ENCODE peak calls at places on chromosomes 3 and 15, in six cellular contexts. G is A549, U is breast epithelium, A is heart left ventricle, O is K562, J is right lobe of liver. H is an unnamed sample.
A peak's percentile ranks its signal among the peaks of the same experiment; 100 is the strongest.

GRCh38 chr3:120435621-120436020 is 15.2 kb downstream of the FSTL1 start:
- DNase-seq in G (no peak), U (no peak), A (no peak), O (no peak), J (no peak), H (no peak)

GRCh38 chr3:53328750-53329149 is 18.6 kb downstream of the DCP1A start:
- DNase-seq in G (no peak), U (no peak), A (no peak), O (peak; percentile 47), J (no peak), H (peak; percentile 30)

GRCh38 chr3:188261011-188261410 is 107.1 kb downstream of the LPP start:
- DNase-seq in G (no peak), U (no peak), A (no peak), O (no peak), J (no peak), H (no peak)

GRCh38 chr3:101381809-101382208 is 61.4 kb upstream of the IMPG2 start:
- DNase-seq in G (no peak), U (no peak), A (no peak), O (peak; percentile 37), J (no peak), H (no peak)

GRCh38 chr3:49879721-49880120 is 10.0 kb upstream of the CAMKV start:
- DNase-seq in G (no peak), U (no peak), A (no peak), O (no peak), J (no peak), H (no peak)

GRCh38 chr3:94862703-94863102 is 799.8 kb downstream of the NSUN3 start:
- DNase-seq in G (peak; percentile 10), U (no peak), A (no peak), O (peak; percentile 3), J (no peak), H (peak; percentile 52)

GRCh38 chr3:37935290-37935668 is 55.3 kb upstream of the VILL start:
- DNase-seq in G (no peak), U (no peak), A (no peak), O (no peak), J (no peak), H (no peak)

GRCh38 chr3:99957086-99957821 is 139.6 kb downstream of the CMSS1 start:
- DNase-seq in G (no peak), U (no peak), A (no peak), O (no peak), J (no peak), H (no peak)

GRCh38 chr3:64440498-64440897 is 215.2 kb upstream of the PRICKLE2 start:
- DNase-seq in G (no peak), U (no peak), A (no peak), O (no peak), J (no peak), H (peak; percentile 36)

GRCh38 chr15:76221085-76221767 is 90.0 kb downstream of the ETFA start:
- DNase-seq in G (no peak), U (no peak), A (no peak), O (no peak), J (no peak), H (no peak)

GRCh38 chr3:62911531-62911930 is 36.3 kb upstream of the CADPS start:
- DNase-seq in G (no peak), U (no peak), A (no peak), O (no peak), J (no peak), H (no peak)

GRCh38 chr3:43144811-43145490 is 39.1 kb upstream of the POMGNT2 start:
- DNase-seq in G (no peak), U (no peak), A (no peak), O (peak; percentile 39), J (no peak), H (no peak)

GRCh38 chr3:113746955-113747718 is at the start of gene ATP6V1A:
- DNase-seq in G (peak; percentile 76), U (peak; percentile 65), A (peak; percentile 77), O (peak; percentile 73), J (peak; percentile 80), H (peak; percentile 83)

GRCh38 chr3:59192473-59192872 is 142.6 kb upstream of the CFAP20DC start:
- DNase-seq in G (no peak), U (no peak), A (no peak), O (no peak), J (no peak), H (no peak)

GRCh38 chr3:116276637-116277036 is 168.7 kb downstream of the LSAMP start:
- DNase-seq in G (no peak), U (no peak), A (no peak), O (no peak), J (no peak), H (no peak)

GRCh38 chr15:40331026-40331425 is 7.5 kb downstream of the INAFM2 start:
- DNase-seq in G (no peak), U (no peak), A (no peak), O (no peak), J (no peak), H (no peak)

GRCh38 chr3:154921351-154921750 is 158.8 kb upstream of the MME start:
- DNase-seq in G (no peak), U (no peak), A (no peak), O (no peak), J (no peak), H (no peak)

GRCh38 chr3:43638594-43639447 is 17.0 kb upstream of the ANO10 start:
- DNase-seq in G (no peak), U (no peak), A (no peak), O (peak; percentile 92), J (no peak), H (no peak)

GRCh38 chr3:144187531-144188230 is 216.1 kb downstream of the DIPK2A start:
- DNase-seq in G (no peak), U (no peak), A (no peak), O (no peak), J (no peak), H (no peak)

GRCh38 chr3:115632026-115632425 is 8.7 kb downstream of the GAP43 start:
- DNase-seq in G (no peak), U (no peak), A (no peak), O (no peak), J (no peak), H (no peak)

GRCh38 chr3:124799676-124800075 is 69.4 kb downstream of the UMPS start:
- DNase-seq in G (no peak), U (no peak), A (no peak), O (no peak), J (no peak), H (no peak)

GRCh38 chr15:32840481-32841245 is 122.9 kb downstream of the GREM1 start:
- DNase-seq in G (no peak), U (no peak), A (no peak), O (no peak), J (no peak), H (no peak)

GRCh38 chr15:79053894-79054293 is 36.7 kb downstream of the RASGRF1 start:
- DNase-seq in G (no peak), U (no peak), A (no peak), O (no peak), J (peak; percentile 2), H (no peak)

GRCh38 chr15:56715220-56715619 is 18.1 kb downstream of the ZNF280D start:
- DNase-seq in G (no peak), U (no peak), A (no peak), O (no peak), J (no peak), H (no peak)

GRCh38 chr15:79132770-79133169 is 42.2 kb upstream of the RASGRF1 start:
- DNase-seq in G (no peak), U (no peak), A (no peak), O (no peak), J (no peak), H (no peak)

GRCh38 chr15:77839970-77840609 is 207.4 kb upstream of the LINGO1 start:
- DNase-seq in G (no peak), U (no peak), A (no peak), O (no peak), J (no peak), H (no peak)

GRCh38 chr3:46438831-46439230 is 25.9 kb downstream of the LTF start:
- DNase-seq in G (no peak), U (no peak), A (no peak), O (no peak), J (no peak), H (no peak)

DNA sequence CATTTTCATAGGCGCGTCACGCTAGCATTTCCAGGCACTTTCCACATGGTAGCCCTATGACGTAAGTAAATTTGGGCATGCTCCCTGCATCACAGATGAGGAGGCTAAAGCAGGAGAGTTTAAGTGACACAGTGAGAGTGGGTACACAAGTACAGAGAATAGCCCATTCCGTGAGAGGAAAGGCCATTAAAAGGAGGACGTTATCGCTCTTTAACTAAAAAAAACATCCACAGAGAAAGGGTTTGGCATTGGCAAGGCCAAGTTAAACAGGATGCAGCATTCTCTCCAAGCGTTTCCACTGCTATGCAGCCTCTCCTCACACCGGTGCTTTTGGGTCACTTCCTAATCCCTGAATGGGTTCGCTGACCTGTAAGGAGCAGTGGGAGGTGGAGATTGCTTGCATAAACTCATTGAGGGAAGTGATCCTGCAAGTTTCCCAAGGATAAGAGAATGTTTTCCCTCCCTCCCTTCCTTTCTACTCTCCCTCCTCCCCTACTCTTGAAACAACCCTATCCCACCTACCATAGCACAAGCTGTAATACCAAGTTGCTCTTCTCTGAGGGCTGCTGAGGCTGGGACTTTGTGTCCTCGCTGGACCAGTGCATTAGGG is 147.7 kb downstream of the VGLL4 start:
- DNase-seq in G (no peak), U (no peak), A (no peak), O (no peak), J (no peak), H (no peak)
- TF ChIP-seq POLR2A in G (no peak), U (no peak), A (no peak), O (no peak), J (no peak), H (no peak)

DNA sequence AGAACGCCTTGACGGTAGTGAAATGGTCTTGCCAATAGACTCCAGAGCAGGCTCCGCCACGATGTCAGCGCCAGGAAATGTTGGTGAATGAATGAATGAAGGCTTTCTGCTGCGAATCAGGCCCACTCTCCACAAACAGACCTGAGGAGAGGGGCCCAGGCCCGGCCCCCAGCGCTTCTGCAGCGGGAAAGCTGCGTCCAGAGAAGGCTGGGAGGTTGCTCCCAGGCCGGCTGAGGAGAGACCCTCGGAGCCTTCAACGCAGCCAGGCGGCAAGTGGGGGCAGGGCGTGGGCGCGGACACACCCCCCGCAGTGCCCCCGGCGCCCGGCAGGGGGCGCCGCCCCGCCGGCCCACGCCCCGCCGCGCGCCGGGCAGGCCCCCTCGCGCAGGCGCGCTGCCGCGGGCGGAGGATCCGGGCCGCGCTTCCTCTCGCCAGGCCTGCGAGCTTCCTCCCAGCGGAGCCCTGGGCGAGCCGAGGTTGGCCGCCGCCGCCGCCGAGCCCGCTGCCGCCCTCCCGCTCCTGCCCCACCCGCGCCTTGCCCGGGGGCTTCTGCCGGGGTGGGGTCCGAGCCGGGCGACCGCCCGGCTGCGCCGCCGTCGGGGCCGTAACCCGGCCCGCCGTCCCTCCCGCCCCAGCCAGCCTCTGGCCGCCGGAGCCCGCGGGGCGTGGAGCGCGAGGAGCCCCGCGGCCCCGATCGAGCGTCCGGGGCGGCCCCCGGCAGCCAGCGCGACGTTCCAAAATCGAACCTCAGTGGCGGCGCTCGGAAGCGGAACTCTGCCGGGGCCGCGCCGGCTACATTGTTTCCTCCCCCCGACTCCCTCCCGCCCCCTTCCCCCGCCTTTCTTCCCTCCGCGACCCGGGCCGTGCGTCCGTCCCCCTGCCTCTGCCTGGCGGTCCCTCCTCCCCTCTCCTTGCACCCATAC is at the start of gene CSK:
- DNase-seq in G (peak; percentile 86), U (no peak), A (peak; percentile 89), O (peak; percentile 84), J (peak; percentile 82), H (peak; percentile 68)
- TF ChIP-seq POLR2A in G (peak; percentile 88), U (no peak), A (no peak), O (no peak), J (peak; percentile 69), H (no peak)

GRCh38 chr3:71583569-71584215 is at the start of gene FOXP1:
- DNase-seq in G (no peak), U (peak; percentile 75), A (peak; percentile 89), O (peak; percentile 75), J (peak; percentile 82), H (peak; percentile 83)
- TF ChIP-seq POLR2A in G (peak; percentile 31), U (peak; percentile 23), A (no peak), O (no peak), J (peak; percentile 65), H (no peak)

GRCh38 chr3:16504692-16505091 is 8.8 kb downstream of the RFTN1 start:
- DNase-seq in G (no peak), U (no peak), A (no peak), O (no peak), J (no peak), H (no peak)
- TF ChIP-seq POLR2A in G (no peak), U (no peak), A (no peak), O (no peak), J (no peak), H (no peak)

H was measured in testis.